ENCODE peak calls at places on chromosomes 13 and 19, in seven cellular contexts. One of them, this sample, is unnamed.

GRCh38 chr13:32941368-32941767 is 74.9 kb upstream of the KL start:
- DNase-seq in GM12878: no peak
- DNase-seq in endothelial cell of umbilical vein: no peak
- DNase-seq in K562: no peak
- DNase-seq in H1: no peak
- DNase-seq in HepG2: no peak
- DNase-seq in HCT116: no peak
- DNase-seq in this sample: no peak

GRCh38 chr19:46372901-46373572 is 26.1 kb downstream of the PPP5C start:
- DNase-seq in endothelial cell of umbilical vein: peak; percentile 30
- DNase-seq in HCT116: no peak
- DNase-seq in HepG2: no peak
- DNase-seq in H1: no peak
- DNase-seq in K562: no peak
- DNase-seq in GM12878: no peak
- DNase-seq in this sample: no peak

GRCh38 chr13:108121406-108121805 is 93.9 kb downstream of the LIG4 start:
- DNase-seq in HepG2: peak; percentile 1
- DNase-seq in HCT116: no peak
- DNase-seq in endothelial cell of umbilical vein: no peak
- DNase-seq in GM12878: no peak
- DNase-seq in H1: no peak
- DNase-seq in K562: no peak
- DNase-seq in this sample: no peak

GRCh38 chr13:40776232-40776631 is 5.2 kb upstream of the MRPS31 start:
- DNase-seq in H1: no peak
- DNase-seq in endothelial cell of umbilical vein: no peak
- DNase-seq in HCT116: no peak
- DNase-seq in K562: no peak
- DNase-seq in GM12878: no peak
- DNase-seq in HepG2: no peak
- DNase-seq in this sample: no peak

GRCh38 chr19:38685666-38686529 is 38.4 kb downstream of the ACTN4 start:
- DNase-seq in GM12878: no peak
- DNase-seq in HCT116: peak; percentile 28
- DNase-seq in endothelial cell of umbilical vein: peak; percentile 92
- DNase-seq in K562: no peak
- DNase-seq in HepG2: peak; percentile 65
- DNase-seq in H1: no peak
- DNase-seq in this sample: no peak

GRCh38 chr19:46287585-46287984 is 9.3 kb upstream of the HIF3A start:
- DNase-seq in K562: peak; percentile 41
- DNase-seq in HCT116: no peak
- DNase-seq in GM12878: no peak
- DNase-seq in H1: no peak
- DNase-seq in HepG2: no peak
- DNase-seq in endothelial cell of umbilical vein: peak; percentile 44
- DNase-seq in this sample: no peak

GRCh38 chr19:10749435-10750384 is 31.8 kb downstream of the DNM2 start:
- DNase-seq in K562: no peak
- DNase-seq in HepG2: peak; percentile 63
- DNase-seq in HCT116: no peak
- DNase-seq in endothelial cell of umbilical vein: no peak
- DNase-seq in GM12878: no peak
- DNase-seq in H1: no peak
- DNase-seq in this sample: no peak

GRCh38 chr19:40735003-40735771 is 15.1 kb downstream of the ACTMAP start:
- DNase-seq in GM12878: no peak
- DNase-seq in K562: no peak
- DNase-seq in HepG2: no peak
- DNase-seq in HCT116: no peak
- DNase-seq in endothelial cell of umbilical vein: no peak
- DNase-seq in H1: no peak
- DNase-seq in this sample: no peak

GRCh38 chr13:27036236-27036981 is 135.2 kb downstream of the USP12 start:
- DNase-seq in GM12878: no peak
- DNase-seq in HepG2: no peak
- DNase-seq in K562: no peak
- DNase-seq in HCT116: peak; percentile 32
- DNase-seq in H1: no peak
- DNase-seq in endothelial cell of umbilical vein: no peak
- DNase-seq in this sample: no peak

GRCh38 chr13:90919153-90919552 is 428.3 kb upstream of the MIR17HG start:
- DNase-seq in H1: no peak
- DNase-seq in GM12878: no peak
- DNase-seq in HCT116: no peak
- DNase-seq in endothelial cell of umbilical vein: no peak
- DNase-seq in K562: no peak
- DNase-seq in HepG2: no peak
- DNase-seq in this sample: no peak

GRCh38 chr13:30870049-30870884 is 35.8 kb upstream of the MEDAG start:
- DNase-seq in H1: no peak
- DNase-seq in K562: peak; percentile 79
- DNase-seq in endothelial cell of umbilical vein: peak; percentile 99
- DNase-seq in GM12878: no peak
- DNase-seq in HCT116: peak; percentile 79
- DNase-seq in HepG2: no peak
- DNase-seq in this sample: peak; percentile 97

GRCh38 chr19:16429066-16429758 is 42.6 kb downstream of the EPS15L1 start:
- DNase-seq in HCT116: no peak
- DNase-seq in H1: no peak
- DNase-seq in endothelial cell of umbilical vein: peak; percentile 21
- DNase-seq in K562: no peak
- DNase-seq in GM12878: no peak
- DNase-seq in HepG2: no peak
- DNase-seq in this sample: no peak

GRCh38 chr19:58558066-58558622 is at the start of gene UBE2M:
- DNase-seq in GM12878: no peak
- DNase-seq in H1: no peak
- DNase-seq in HCT116: no peak
- DNase-seq in K562: peak; percentile 66
- DNase-seq in HepG2: no peak
- DNase-seq in endothelial cell of umbilical vein: no peak
- DNase-seq in this sample: no peak

GRCh38 chr13:67353891-67354459 is 123.8 kb upstream of the PCDH9 start:
- DNase-seq in HepG2: no peak
- DNase-seq in endothelial cell of umbilical vein: no peak
- DNase-seq in HCT116: no peak
- DNase-seq in H1: no peak
- DNase-seq in K562: no peak
- DNase-seq in GM12878: no peak
- DNase-seq in this sample: no peak

GRCh38 chr13:40485611-40486517 is 180.6 kb downstream of the FOXO1 start:
- DNase-seq in HepG2: no peak
- DNase-seq in endothelial cell of umbilical vein: no peak
- DNase-seq in GM12878: no peak
- DNase-seq in HCT116: no peak
- DNase-seq in H1: no peak
- DNase-seq in K562: no peak
- DNase-seq in this sample: no peak

GRCh38 chr13:39786091-39786490 is 130.6 kb downstream of the COG6 start:
- DNase-seq in K562: no peak
- DNase-seq in H1: no peak
- DNase-seq in HepG2: no peak
- DNase-seq in GM12878: no peak
- DNase-seq in HCT116: no peak
- DNase-seq in endothelial cell of umbilical vein: peak; percentile 97
- DNase-seq in this sample: no peak

GRCh38 chr19:294819-295686 is 3.9 kb upstream of the PLPP2 start:
- DNase-seq in GM12878: no peak
- DNase-seq in H1: no peak
- DNase-seq in K562: peak; percentile 79
- DNase-seq in HepG2: no peak
- DNase-seq in endothelial cell of umbilical vein: no peak
- DNase-seq in HCT116: no peak
- DNase-seq in this sample: no peak

GRCh38 chr13:112821340-112822055 is 131.7 kb downstream of the ATP11A start:
- DNase-seq in endothelial cell of umbilical vein: no peak
- DNase-seq in HepG2: no peak
- DNase-seq in HCT116: no peak
- DNase-seq in K562: no peak
- DNase-seq in H1: no peak
- DNase-seq in GM12878: no peak
- DNase-seq in this sample: no peak

GRCh38 chr13:50224534-50224933 is 209.3 kb downstream of the KCNRG start:
- DNase-seq in endothelial cell of umbilical vein: no peak
- DNase-seq in GM12878: no peak
- DNase-seq in HepG2: no peak
- DNase-seq in K562: no peak
- DNase-seq in HCT116: no peak
- DNase-seq in H1: no peak
- DNase-seq in this sample: no peak

GRCh38 chr13:33080962-33081655 is 64.9 kb downstream of the KL start:
- DNase-seq in K562: no peak
- DNase-seq in GM12878: no peak
- DNase-seq in H1: no peak
- DNase-seq in HepG2: no peak
- DNase-seq in HCT116: no peak
- DNase-seq in endothelial cell of umbilical vein: peak; percentile 45
- DNase-seq in this sample: no peak

GRCh38 chr13:30307966-30308290 is 577 bp upstream of the KATNAL1 start:
- DNase-seq in H1: no peak
- DNase-seq in HCT116: no peak
- DNase-seq in HepG2: no peak
- DNase-seq in GM12878: no peak
- DNase-seq in K562: no peak
- DNase-seq in endothelial cell of umbilical vein: no peak
- DNase-seq in this sample: no peak

GRCh38 chr13:101149735-101150380 is 266.4 kb downstream of the NALCN start:
- DNase-seq in GM12878: no peak
- DNase-seq in HepG2: no peak
- DNase-seq in HCT116: no peak
- DNase-seq in H1: no peak
- DNase-seq in K562: no peak
- DNase-seq in endothelial cell of umbilical vein: peak; percentile 38
- DNase-seq in this sample: no peak

GRCh38 chr13:86020350-86021002 is 221.3 kb upstream of the SLITRK6 start:
- DNase-seq in GM12878: no peak
- DNase-seq in HepG2: no peak
- DNase-seq in H1: no peak
- DNase-seq in K562: no peak
- DNase-seq in endothelial cell of umbilical vein: no peak
- DNase-seq in HCT116: no peak
- DNase-seq in this sample: peak; percentile 14

GRCh38 chr13:20422362-20422761 is 103.3 kb downstream of the CRYL1 start:
- DNase-seq in GM12878: no peak
- DNase-seq in endothelial cell of umbilical vein: no peak
- DNase-seq in H1: no peak
- DNase-seq in HepG2: no peak
- DNase-seq in HCT116: no peak
- DNase-seq in K562: no peak
- DNase-seq in this sample: no peak
- H3K9ac ChIP-seq in GM12878: no peak overlapping the region
- H3K9ac ChIP-seq in endothelial cell of umbilical vein: no peak overlapping the region
- H3K9ac ChIP-seq in H1: no peak overlapping the region
- H3K9ac ChIP-seq in HepG2: no peak overlapping the region
- H3K9ac ChIP-seq in HCT116: no peak overlapping the region
- H3K9ac ChIP-seq in K562: no peak overlapping the region
- H3K9ac ChIP-seq in this sample: no peak overlapping the region

DNA sequence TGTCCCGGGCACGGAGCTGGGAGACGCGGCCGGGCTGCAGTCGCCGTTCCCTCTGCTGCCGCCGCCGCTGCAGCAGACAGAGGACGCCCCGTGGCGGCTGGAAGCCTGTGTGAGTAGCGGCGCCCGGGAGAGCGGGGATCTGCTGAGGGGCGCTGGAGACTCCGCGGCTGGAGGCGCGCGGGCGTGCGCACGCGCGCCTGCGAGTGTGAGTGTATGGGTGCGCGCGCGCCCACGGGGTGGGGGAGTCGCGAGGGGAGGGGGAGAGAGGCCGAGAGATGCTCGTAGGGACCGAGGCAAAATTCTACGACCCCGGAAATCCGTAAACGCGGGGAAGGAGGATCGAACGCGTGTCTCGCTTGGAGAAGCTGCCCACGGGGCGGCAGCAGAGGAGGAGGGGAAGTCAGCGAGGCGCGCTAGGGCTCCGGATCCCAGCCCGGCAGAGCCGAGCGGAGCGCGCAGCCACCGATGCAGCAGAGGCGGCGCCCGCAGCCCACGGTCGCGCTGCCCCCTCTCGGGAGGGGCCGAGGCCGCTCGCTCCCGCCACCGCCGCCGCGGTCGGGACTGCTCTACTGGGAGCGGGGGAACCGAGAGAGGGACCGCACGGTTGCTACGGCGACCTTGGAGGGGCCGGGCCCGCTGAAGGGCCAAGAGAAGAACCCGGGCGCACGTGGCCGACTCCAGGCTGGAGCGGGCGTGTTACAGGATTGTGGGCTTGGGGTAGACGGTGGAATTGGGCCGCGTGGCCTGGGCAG is at the start of gene ENOX1:
- DNase-seq in HepG2: no peak
- DNase-seq in HCT116: peak; percentile 34
- DNase-seq in GM12878: no peak
- DNase-seq in K562: no peak
- DNase-seq in H1: no peak
- DNase-seq in endothelial cell of umbilical vein: peak; percentile 45
- DNase-seq in this sample: no peak
- TF ChIP-seq EZH2 in HepG2: no peak
- TF ChIP-seq EZH2 in HCT116: no peak
- TF ChIP-seq EZH2 in GM12878: no peak
- TF ChIP-seq EZH2 in K562: no peak
- TF ChIP-seq EZH2 in H1: peak; percentile 3
- TF ChIP-seq EZH2 in endothelial cell of umbilical vein: peak; percentile 50
- TF ChIP-seq EZH2 in this sample: no peak

DNA sequence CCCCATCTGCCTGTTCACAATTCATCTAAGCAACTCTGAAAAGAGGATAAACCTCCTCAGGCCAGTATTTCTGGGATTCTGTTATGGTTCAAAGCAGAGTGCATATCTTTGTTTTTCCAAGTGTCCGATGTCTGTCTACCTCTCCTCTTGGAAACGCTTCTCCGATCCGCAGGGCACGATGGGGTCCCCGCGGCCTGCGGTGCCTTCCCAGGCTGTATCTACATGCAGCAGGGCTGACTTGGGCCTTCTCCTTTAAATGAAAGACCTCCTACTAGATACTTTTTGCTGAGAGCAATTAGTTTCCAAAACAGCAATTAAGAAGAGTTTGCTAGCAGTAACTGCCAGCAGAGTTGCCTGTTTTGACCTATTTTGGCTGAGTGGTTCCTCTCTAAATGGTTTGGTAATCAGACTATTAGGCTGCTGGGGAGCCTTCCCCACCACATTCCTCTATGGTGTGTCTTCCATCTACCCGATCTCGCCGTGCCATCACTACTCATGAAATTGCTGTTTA is 23.5 kb downstream of the COL4A2 start:
- DNase-seq in GM12878: no peak
- DNase-seq in HCT116: no peak
- DNase-seq in HepG2: no peak
- DNase-seq in endothelial cell of umbilical vein: no peak
- DNase-seq in H1: no peak
- DNase-seq in K562: no peak
- DNase-seq in this sample: no peak
- TF ChIP-seq POLR2AphosphoS5 in GM12878: no peak
- TF ChIP-seq POLR2AphosphoS5 in HCT116: no peak
- TF ChIP-seq POLR2AphosphoS5 in HepG2: no peak
- TF ChIP-seq POLR2AphosphoS5 in endothelial cell of umbilical vein: no peak
- TF ChIP-seq POLR2AphosphoS5 in H1: no peak
- TF ChIP-seq POLR2AphosphoS5 in K562: no peak
- TF ChIP-seq POLR2AphosphoS5 in this sample: no peak

DNA sequence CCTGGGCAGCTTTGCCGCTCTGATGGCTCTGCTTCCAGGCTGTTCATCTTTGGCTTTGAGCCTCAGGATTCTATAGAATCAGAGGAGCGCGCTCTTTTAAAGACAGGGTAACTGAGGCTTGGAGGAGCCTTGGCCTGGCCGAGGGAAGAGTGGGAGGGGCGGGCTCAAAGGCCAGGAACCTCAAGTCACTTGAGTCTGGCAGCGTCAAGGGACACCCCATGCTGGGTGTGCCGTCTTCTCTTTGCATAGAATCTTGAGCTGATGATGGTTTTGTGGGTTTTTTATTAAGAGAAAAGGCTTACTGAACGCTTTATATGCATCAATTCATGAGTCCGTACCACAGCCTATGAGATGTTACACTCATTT is 1.1 kb downstream of the PGLS start:
- DNase-seq in H1: no peak
- DNase-seq in GM12878: no peak
- DNase-seq in endothelial cell of umbilical vein: no peak
- DNase-seq in K562: no peak
- DNase-seq in HepG2: no peak
- DNase-seq in HCT116: no peak
- DNase-seq in this sample: no peak
- H3K9ac ChIP-seq in H1: peak overlapping the region; percentile 58
- H3K9ac ChIP-seq in GM12878: peak overlapping the region; percentile 97
- H3K9ac ChIP-seq in endothelial cell of umbilical vein: peak overlapping the region; percentile 86
- H3K9ac ChIP-seq in K562: peak overlapping the region; percentile 98
- H3K9ac ChIP-seq in HepG2: peak overlapping the region; percentile 99
- H3K9ac ChIP-seq in HCT116: peak overlapping the region; percentile 97
- H3K9ac ChIP-seq in this sample: peak overlapping the region; percentile 96

This sample was measured in SK-N-MC.